ENCODE peak calls at places on chromosomes 1 and 21, in seven cellular contexts. One of them, this sample, is unnamed.

GRCh38 chr1:229991104-229991513 is 75.9 kb upstream of the GALNT2 start:
- DNase-seq in aorta: no peak
- DNase-seq in SJCRH30: no peak
- DNase-seq in mammary epithelial cell: no peak
- DNase-seq in tibial nerve: no peak
- DNase-seq in dorsolateral prefrontal cortex: no peak
- DNase-seq in HCT116: no peak
- DNase-seq in this sample: no peak

GRCh38 chr1:163528710-163529348 is 207.1 kb downstream of the NUF2 start:
- DNase-seq in aorta: no peak
- DNase-seq in SJCRH30: peak
- DNase-seq in mammary epithelial cell: peak
- DNase-seq in tibial nerve: no peak
- DNase-seq in dorsolateral prefrontal cortex: no peak
- DNase-seq in HCT116: peak
- DNase-seq in this sample: no peak

GRCh38 chr1:68010094-68010493 is 40.3 kb downstream of the DIRAS3 start:
- DNase-seq in aorta: no peak
- DNase-seq in SJCRH30: no peak
- DNase-seq in mammary epithelial cell: peak
- DNase-seq in tibial nerve: no peak
- DNase-seq in dorsolateral prefrontal cortex: no peak
- DNase-seq in HCT116: peak
- DNase-seq in this sample: no peak

GRCh38 chr21:34836103-34836932 is 167.5 kb downstream of the CLIC6 start:
- DNase-seq in aorta: peak
- DNase-seq in SJCRH30: no peak
- DNase-seq in mammary epithelial cell: peak
- DNase-seq in tibial nerve: peak
- DNase-seq in dorsolateral prefrontal cortex: peak
- DNase-seq in HCT116: peak
- DNase-seq in this sample: no peak

GRCh38 chr1:76959581-76959980 is 92.3 kb downstream of the ST6GALNAC5 start:
- DNase-seq in aorta: no peak
- DNase-seq in SJCRH30: no peak
- DNase-seq in mammary epithelial cell: no peak
- DNase-seq in tibial nerve: no peak
- DNase-seq in dorsolateral prefrontal cortex: no peak
- DNase-seq in HCT116: no peak
- DNase-seq in this sample: no peak

GRCh38 chr1:84796201-84796600 is 96.8 kb downstream of the LPAR3 start:
- DNase-seq in aorta: no peak
- DNase-seq in SJCRH30: no peak
- DNase-seq in mammary epithelial cell: no peak
- DNase-seq in tibial nerve: no peak
- DNase-seq in dorsolateral prefrontal cortex: no peak
- DNase-seq in HCT116: no peak
- DNase-seq in this sample: no peak

GRCh38 chr1:197441990-197442389 is 173.9 kb downstream of the CRB1 start:
- DNase-seq in aorta: peak
- DNase-seq in SJCRH30: no peak
- DNase-seq in mammary epithelial cell: peak
- DNase-seq in tibial nerve: peak
- DNase-seq in dorsolateral prefrontal cortex: no peak
- DNase-seq in HCT116: no peak
- DNase-seq in this sample: peak

GRCh38 chr1:187839873-187840272 is 1011.1 kb downstream of the PLA2G4A start:
- DNase-seq in aorta: no peak
- DNase-seq in SJCRH30: no peak
- DNase-seq in mammary epithelial cell: peak
- DNase-seq in tibial nerve: no peak
- DNase-seq in dorsolateral prefrontal cortex: no peak
- DNase-seq in HCT116: no peak
- DNase-seq in this sample: no peak

GRCh38 chr1:66175107-66175506 is 358.8 kb upstream of the SGIP1 start:
- DNase-seq in aorta: no peak
- DNase-seq in SJCRH30: no peak
- DNase-seq in mammary epithelial cell: no peak
- DNase-seq in tibial nerve: no peak
- DNase-seq in dorsolateral prefrontal cortex: no peak
- DNase-seq in HCT116: no peak
- DNase-seq in this sample: no peak

GRCh38 chr1:156709743-156710489 is 4.5 kb upstream of the CRABP2 start:
- DNase-seq in aorta: peak
- DNase-seq in SJCRH30: peak
- DNase-seq in mammary epithelial cell: peak
- DNase-seq in tibial nerve: peak
- DNase-seq in dorsolateral prefrontal cortex: peak
- DNase-seq in HCT116: no peak
- DNase-seq in this sample: no peak

GRCh38 chr1:228770779-228771223 is 35.5 kb downstream of the RHOU start:
- DNase-seq in aorta: no peak
- DNase-seq in SJCRH30: no peak
- DNase-seq in mammary epithelial cell: no peak
- DNase-seq in tibial nerve: no peak
- DNase-seq in dorsolateral prefrontal cortex: no peak
- DNase-seq in HCT116: no peak
- DNase-seq in this sample: no peak

GRCh38 chr1:111197598-111198289 is 2.7 kb downstream of the DENND2D start:
- DNase-seq in aorta: no peak
- DNase-seq in SJCRH30: peak
- DNase-seq in mammary epithelial cell: no peak
- DNase-seq in tibial nerve: no peak
- DNase-seq in dorsolateral prefrontal cortex: no peak
- DNase-seq in HCT116: no peak
- DNase-seq in this sample: peak

GRCh38 chr1:19091539-19091938 is 118.5 kb downstream of the UBR4 start:
- DNase-seq in aorta: no peak
- DNase-seq in SJCRH30: no peak
- DNase-seq in mammary epithelial cell: no peak
- DNase-seq in tibial nerve: no peak
- DNase-seq in dorsolateral prefrontal cortex: no peak
- DNase-seq in HCT116: no peak
- DNase-seq in this sample: no peak

GRCh38 chr1:210591214-210591613 is 262.5 kb downstream of the HHAT start:
- DNase-seq in aorta: no peak
- DNase-seq in SJCRH30: no peak
- DNase-seq in mammary epithelial cell: no peak
- DNase-seq in tibial nerve: no peak
- DNase-seq in dorsolateral prefrontal cortex: no peak
- DNase-seq in HCT116: no peak
- DNase-seq in this sample: no peak

GRCh38 chr21:41894922-41895557 is 15.9 kb upstream of the PRDM15 start:
- DNase-seq in aorta: no peak
- DNase-seq in SJCRH30: no peak
- DNase-seq in mammary epithelial cell: no peak
- DNase-seq in tibial nerve: no peak
- DNase-seq in dorsolateral prefrontal cortex: no peak
- DNase-seq in HCT116: no peak
- DNase-seq in this sample: no peak

GRCh38 chr1:228740991-228741390 is 5.7 kb downstream of the RHOU start:
- DNase-seq in aorta: no peak
- DNase-seq in SJCRH30: no peak
- DNase-seq in mammary epithelial cell: no peak
- DNase-seq in tibial nerve: no peak
- DNase-seq in dorsolateral prefrontal cortex: no peak
- DNase-seq in HCT116: no peak
- DNase-seq in this sample: no peak

GRCh38 chr21:25582888-25583287 is 24.4 kb downstream of the MRPL39 start:
- DNase-seq in aorta: no peak
- DNase-seq in SJCRH30: no peak
- DNase-seq in mammary epithelial cell: no peak
- DNase-seq in tibial nerve: no peak
- DNase-seq in dorsolateral prefrontal cortex: no peak
- DNase-seq in HCT116: no peak
- DNase-seq in this sample: no peak

GRCh38 chr1:64965239-64966157 is 851 bp downstream of the JAK1 start:
- DNase-seq in aorta: peak
- DNase-seq in SJCRH30: peak
- DNase-seq in mammary epithelial cell: peak
- DNase-seq in tibial nerve: peak
- DNase-seq in dorsolateral prefrontal cortex: peak
- DNase-seq in HCT116: no peak
- DNase-seq in this sample: no peak

GRCh38 chr1:197062692-197063091 is 4.4 kb downstream of the F13B start:
- DNase-seq in aorta: no peak
- DNase-seq in SJCRH30: no peak
- DNase-seq in mammary epithelial cell: no peak
- DNase-seq in tibial nerve: no peak
- DNase-seq in dorsolateral prefrontal cortex: no peak
- DNase-seq in HCT116: no peak
- DNase-seq in this sample: no peak

GRCh38 chr1:14939527-14940284 is 213.8 kb upstream of the TMEM51 start:
- DNase-seq in aorta: no peak
- DNase-seq in SJCRH30: peak
- DNase-seq in mammary epithelial cell: peak
- DNase-seq in tibial nerve: no peak
- DNase-seq in dorsolateral prefrontal cortex: no peak
- DNase-seq in HCT116: no peak
- DNase-seq in this sample: no peak

DNA sequence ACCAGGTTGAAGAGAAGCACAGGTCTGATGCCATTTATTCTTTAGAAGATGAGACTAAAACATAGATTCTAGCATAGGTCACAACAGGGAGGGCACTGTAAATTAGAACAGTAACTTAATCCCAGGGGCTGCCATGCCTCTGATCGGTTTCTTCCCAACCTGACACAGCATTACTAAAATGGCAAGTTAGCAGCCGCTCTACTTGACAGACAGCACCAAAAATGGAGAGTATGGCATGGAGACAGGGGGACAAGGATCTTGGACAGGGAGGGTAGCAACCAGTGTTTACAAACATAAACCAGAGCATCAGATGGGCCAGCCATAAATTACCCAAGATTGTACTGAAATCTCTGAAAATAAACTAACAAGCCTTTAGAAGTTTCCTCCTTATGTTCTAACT is 5.9 kb downstream of the DUSP10 start:
- DNase-seq in aorta: no peak
- DNase-seq in SJCRH30: no peak
- DNase-seq in mammary epithelial cell: no peak
- DNase-seq in tibial nerve: no peak
- DNase-seq in dorsolateral prefrontal cortex: no peak
- DNase-seq in HCT116: no peak
- DNase-seq in this sample: no peak
- H3K27ac ChIP-seq in aorta: no peak
- H3K27ac ChIP-seq in SJCRH30: no peak
- H3K27ac ChIP-seq in mammary epithelial cell: no peak
- H3K27ac ChIP-seq in tibial nerve: no peak
- H3K27ac ChIP-seq in dorsolateral prefrontal cortex: peak
- H3K27ac ChIP-seq in HCT116: no peak
- H3K27ac ChIP-seq in this sample: no peak

DNA sequence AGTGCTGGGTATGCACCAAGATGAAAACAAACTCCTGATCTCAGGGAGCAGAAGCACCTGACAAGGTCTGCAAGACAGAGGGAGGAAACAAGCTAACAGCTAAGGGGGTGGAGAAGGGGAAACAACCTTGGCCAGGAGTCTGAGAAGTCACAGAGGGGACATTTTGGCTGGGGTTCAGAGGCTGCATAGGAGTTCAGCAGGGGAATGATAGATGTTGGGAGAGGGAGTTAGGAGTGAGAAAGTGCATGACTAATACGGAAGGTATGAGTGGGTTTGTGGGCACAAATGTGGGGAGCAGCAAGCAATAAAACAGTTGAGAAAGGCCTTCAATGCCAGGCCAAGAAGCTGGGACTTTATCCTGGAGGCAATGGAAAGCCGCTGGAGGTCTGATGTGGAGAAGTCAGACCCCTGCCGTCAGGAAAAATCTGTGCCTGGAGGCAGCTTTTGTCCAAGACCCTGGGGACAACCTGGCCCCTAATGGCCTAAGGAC is 16.4 kb downstream of the EPHA2 start:
- DNase-seq in aorta: no peak
- DNase-seq in SJCRH30: peak
- DNase-seq in mammary epithelial cell: peak
- DNase-seq in tibial nerve: no peak
- DNase-seq in dorsolateral prefrontal cortex: no peak
- DNase-seq in HCT116: no peak
- DNase-seq in this sample: no peak
- H3K27ac ChIP-seq in aorta: no peak
- H3K27ac ChIP-seq in SJCRH30: peak
- H3K27ac ChIP-seq in mammary epithelial cell: peak
- H3K27ac ChIP-seq in tibial nerve: peak
- H3K27ac ChIP-seq in dorsolateral prefrontal cortex: no peak
- H3K27ac ChIP-seq in HCT116: peak
- H3K27ac ChIP-seq in this sample: no peak

GRCh38 chr1:223717123-223717522 is 4.8 kb downstream of the CAPN2 start:
- DNase-seq in aorta: no peak
- DNase-seq in SJCRH30: no peak
- DNase-seq in mammary epithelial cell: no peak
- DNase-seq in tibial nerve: no peak
- DNase-seq in dorsolateral prefrontal cortex: no peak
- DNase-seq in HCT116: no peak
- DNase-seq in this sample: no peak
- H3K27ac ChIP-seq in aorta: no peak
- H3K27ac ChIP-seq in SJCRH30: no peak
- H3K27ac ChIP-seq in mammary epithelial cell: no peak
- H3K27ac ChIP-seq in tibial nerve: peak
- H3K27ac ChIP-seq in dorsolateral prefrontal cortex: peak
- H3K27ac ChIP-seq in HCT116: no peak
- H3K27ac ChIP-seq in this sample: no peak

GRCh38 chr1:52552505-52553371 is at the start of gene TUT4:
- DNase-seq in aorta: peak
- DNase-seq in SJCRH30: peak
- DNase-seq in mammary epithelial cell: peak
- DNase-seq in tibial nerve: peak
- DNase-seq in dorsolateral prefrontal cortex: peak
- DNase-seq in HCT116: peak
- DNase-seq in this sample: peak

GRCh38 chr1:52552236-52552504 is 722 bp downstream of the TUT4 start:
- DNase-seq in aorta: no peak
- DNase-seq in SJCRH30: peak
- DNase-seq in mammary epithelial cell: peak
- DNase-seq in tibial nerve: peak
- DNase-seq in dorsolateral prefrontal cortex: peak
- DNase-seq in HCT116: no peak
- DNase-seq in this sample: no peak

GRCh38 chr1:52553372-52554266 is 727 bp upstream of the TUT4 start:
- DNase-seq in aorta: peak
- DNase-seq in SJCRH30: peak
- DNase-seq in mammary epithelial cell: peak
- DNase-seq in tibial nerve: peak
- DNase-seq in dorsolateral prefrontal cortex: peak
- DNase-seq in HCT116: peak
- DNase-seq in this sample: no peak

GRCh38 chr1:52554756-52555155 is 1.9 kb upstream of the TUT4 start:
- DNase-seq in aorta: no peak
- DNase-seq in SJCRH30: no peak
- DNase-seq in mammary epithelial cell: peak
- DNase-seq in tibial nerve: no peak
- DNase-seq in dorsolateral prefrontal cortex: no peak
- DNase-seq in HCT116: no peak
- DNase-seq in this sample: no peak

DNA sequence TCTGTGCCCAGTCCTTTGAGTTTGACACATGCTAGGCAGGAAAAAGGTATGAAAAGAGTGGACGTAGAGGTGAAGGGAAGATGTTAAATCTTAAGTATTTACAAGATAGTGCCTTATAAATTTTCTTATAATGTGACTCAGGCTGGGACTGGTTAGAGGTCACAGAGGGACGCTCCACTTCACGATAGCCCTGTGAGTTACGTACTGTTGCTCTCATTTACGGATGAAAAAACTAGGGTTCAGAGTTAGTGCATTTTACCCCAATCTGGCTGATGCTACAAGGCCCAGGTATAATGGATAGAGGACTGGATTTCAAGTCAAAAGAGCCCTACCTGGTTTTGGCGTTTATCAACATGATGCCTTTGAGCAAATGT is 1.4 kb upstream of the TUT4 start:
- DNase-seq in aorta: no peak
- DNase-seq in SJCRH30: no peak
- DNase-seq in mammary epithelial cell: no peak
- DNase-seq in tibial nerve: no peak
- DNase-seq in dorsolateral prefrontal cortex: no peak
- DNase-seq in HCT116: no peak
- DNase-seq in this sample: no peak
- H3K27ac ChIP-seq in aorta: no peak
- H3K27ac ChIP-seq in SJCRH30: peak
- H3K27ac ChIP-seq in mammary epithelial cell: peak
- H3K27ac ChIP-seq in tibial nerve: peak
- H3K27ac ChIP-seq in dorsolateral prefrontal cortex: peak
- H3K27ac ChIP-seq in HCT116: no peak
- H3K27ac ChIP-seq in this sample: no peak

This sample was measured in iPS DF 6.9.